ENCODE peak calls at places on chromosomes 6 and 20, in five cellular contexts. One of them, this sample, is unnamed. For H3K36me3, the result is how much of the 10 kb centered on the place peaks cover.

GRCh38 chr6:106163446-106163965 is 77.4 kb downstream of the PRDM1 start:
- DNase-seq in NT2/D1: no peak
- DNase-seq in SK-N-MC: no peak
- DNase-seq in GM23248: peak
- DNase-seq in fibroblast of lung: peak
- DNase-seq in this sample: no peak

GRCh38 chr20:58162976-58163375 is 65.5 kb downstream of the ANKRD60 start:
- DNase-seq in fibroblast of lung: no peak
- DNase-seq in GM23248: no peak
- DNase-seq in NT2/D1: no peak
- DNase-seq in SK-N-MC: no peak
- DNase-seq in this sample: no peak

GRCh38 chr6:128327890-128328289 is 192.5 kb downstream of the PTPRK start:
- DNase-seq in SK-N-MC: no peak
- DNase-seq in GM23248: peak
- DNase-seq in NT2/D1: peak
- DNase-seq in fibroblast of lung: peak
- DNase-seq in this sample: no peak

GRCh38 chr6:118709859-118710350 is 58.5 kb upstream of the CEP85L start:
- DNase-seq in SK-N-MC: peak
- DNase-seq in fibroblast of lung: no peak
- DNase-seq in NT2/D1: no peak
- DNase-seq in GM23248: peak
- DNase-seq in this sample: no peak

GRCh38 chr20:59770270-59770669 is 163.2 kb downstream of the SYCP2 start:
- DNase-seq in GM23248: no peak
- DNase-seq in NT2/D1: no peak
- DNase-seq in fibroblast of lung: no peak
- DNase-seq in SK-N-MC: no peak
- DNase-seq in this sample: no peak

GRCh38 chr6:946546-946945 is 253.6 kb upstream of the EXOC2 start:
- DNase-seq in fibroblast of lung: peak
- DNase-seq in SK-N-MC: no peak
- DNase-seq in GM23248: peak
- DNase-seq in NT2/D1: no peak
- DNase-seq in this sample: no peak

GRCh38 chr6:165986647-165987482 is 180.8 kb downstream of the TBXT start:
- DNase-seq in NT2/D1: no peak
- DNase-seq in fibroblast of lung: peak
- DNase-seq in GM23248: peak
- DNase-seq in SK-N-MC: no peak
- DNase-seq in this sample: no peak

GRCh38 chr6:166633732-166634535 is 6.9 kb upstream of the RPS6KA2 start:
- DNase-seq in NT2/D1: no peak
- DNase-seq in fibroblast of lung: peak
- DNase-seq in GM23248: peak
- DNase-seq in SK-N-MC: no peak
- DNase-seq in this sample: no peak

GRCh38 chr6:159249150-159249549 is 80.0 kb downstream of the FNDC1 start:
- DNase-seq in SK-N-MC: no peak
- DNase-seq in fibroblast of lung: no peak
- DNase-seq in NT2/D1: no peak
- DNase-seq in GM23248: peak
- DNase-seq in this sample: no peak

GRCh38 chr6:149990109-149990671 is 26.4 kb downstream of the ULBP1 start:
- DNase-seq in fibroblast of lung: no peak
- DNase-seq in GM23248: peak
- DNase-seq in NT2/D1: no peak
- DNase-seq in SK-N-MC: no peak
- DNase-seq in this sample: no peak

GRCh38 chr20:56400001-56400640 is 7.7 kb downstream of the CSTF1 start:
- DNase-seq in NT2/D1: peak
- DNase-seq in fibroblast of lung: peak
- DNase-seq in GM23248: peak
- DNase-seq in SK-N-MC: peak
- DNase-seq in this sample: no peak

GRCh38 chr20:9886227-9886626 is 47.4 kb upstream of the PAK5 start:
- DNase-seq in NT2/D1: no peak
- DNase-seq in GM23248: peak
- DNase-seq in SK-N-MC: no peak
- DNase-seq in fibroblast of lung: peak
- DNase-seq in this sample: no peak

GRCh38 chr20:25063981-25064380 is 6.0 kb upstream of the ACSS1 start:
- DNase-seq in NT2/D1: no peak
- DNase-seq in GM23248: no peak
- DNase-seq in fibroblast of lung: no peak
- DNase-seq in SK-N-MC: no peak
- DNase-seq in this sample: no peak

GRCh38 chr6:55825402-55826051 is 49.9 kb downstream of the BMP5 start:
- DNase-seq in fibroblast of lung: peak
- DNase-seq in SK-N-MC: no peak
- DNase-seq in NT2/D1: no peak
- DNase-seq in GM23248: peak
- DNase-seq in this sample: peak

GRCh38 chr6:86913795-86914194 is 23.5 kb upstream of the HTR1E start:
- DNase-seq in SK-N-MC: no peak
- DNase-seq in GM23248: no peak
- DNase-seq in NT2/D1: no peak
- DNase-seq in fibroblast of lung: no peak
- DNase-seq in this sample: no peak

GRCh38 chr6:71394001-71394432 is 105.4 kb downstream of the OGFRL1 start:
- DNase-seq in NT2/D1: no peak
- DNase-seq in GM23248: peak
- DNase-seq in fibroblast of lung: peak
- DNase-seq in SK-N-MC: no peak
- DNase-seq in this sample: no peak

GRCh38 chr20:19993937-19994667 is 23.1 kb upstream of the NAA20 start:
- DNase-seq in NT2/D1: no peak
- DNase-seq in GM23248: peak
- DNase-seq in SK-N-MC: no peak
- DNase-seq in fibroblast of lung: peak
- DNase-seq in this sample: peak

DNA sequence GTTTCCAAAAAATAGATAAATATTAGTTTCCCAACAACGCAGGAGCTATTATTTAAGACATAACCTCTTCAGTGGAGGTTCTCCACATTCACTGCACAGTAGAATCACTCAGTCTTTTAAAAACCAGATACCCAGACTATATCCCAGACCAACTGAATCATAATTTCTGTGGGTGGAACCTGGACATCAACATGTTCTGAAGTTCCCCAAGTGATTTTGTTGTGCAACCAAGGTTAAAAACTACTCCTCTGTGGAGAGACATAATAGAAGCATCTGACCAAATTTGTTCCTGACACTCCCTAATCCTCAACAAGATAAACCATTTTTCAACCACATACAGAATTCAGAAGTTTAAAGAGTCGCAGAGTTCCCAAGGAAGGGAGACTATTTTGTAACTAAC is 42.3 kb downstream of the STK38 start:
- DNase-seq in SK-N-MC: no peak
- DNase-seq in fibroblast of lung: no peak
- DNase-seq in NT2/D1: no peak
- DNase-seq in GM23248: peak
- DNase-seq in this sample: no peak
- H3K36me3 ChIP-seq in SK-N-MC: under half
- H3K36me3 ChIP-seq in fibroblast of lung: under half
- H3K36me3 ChIP-seq in NT2/D1: half or more
- H3K36me3 ChIP-seq in GM23248: under half
- H3K36me3 ChIP-seq in this sample: under half

GRCh38 chr20:37185681-37186080 is 6.3 kb upstream of the MROH8 start:
- DNase-seq in NT2/D1: no peak
- DNase-seq in SK-N-MC: no peak
- DNase-seq in fibroblast of lung: no peak
- DNase-seq in GM23248: no peak
- DNase-seq in this sample: no peak

GRCh38 chr20:37178839-37179670 is at the start of the genes MROH8 and RPN2:
- DNase-seq in NT2/D1: peak
- DNase-seq in SK-N-MC: peak
- DNase-seq in GM23248: peak
- DNase-seq in fibroblast of lung: peak
- DNase-seq in this sample: peak

DNA sequence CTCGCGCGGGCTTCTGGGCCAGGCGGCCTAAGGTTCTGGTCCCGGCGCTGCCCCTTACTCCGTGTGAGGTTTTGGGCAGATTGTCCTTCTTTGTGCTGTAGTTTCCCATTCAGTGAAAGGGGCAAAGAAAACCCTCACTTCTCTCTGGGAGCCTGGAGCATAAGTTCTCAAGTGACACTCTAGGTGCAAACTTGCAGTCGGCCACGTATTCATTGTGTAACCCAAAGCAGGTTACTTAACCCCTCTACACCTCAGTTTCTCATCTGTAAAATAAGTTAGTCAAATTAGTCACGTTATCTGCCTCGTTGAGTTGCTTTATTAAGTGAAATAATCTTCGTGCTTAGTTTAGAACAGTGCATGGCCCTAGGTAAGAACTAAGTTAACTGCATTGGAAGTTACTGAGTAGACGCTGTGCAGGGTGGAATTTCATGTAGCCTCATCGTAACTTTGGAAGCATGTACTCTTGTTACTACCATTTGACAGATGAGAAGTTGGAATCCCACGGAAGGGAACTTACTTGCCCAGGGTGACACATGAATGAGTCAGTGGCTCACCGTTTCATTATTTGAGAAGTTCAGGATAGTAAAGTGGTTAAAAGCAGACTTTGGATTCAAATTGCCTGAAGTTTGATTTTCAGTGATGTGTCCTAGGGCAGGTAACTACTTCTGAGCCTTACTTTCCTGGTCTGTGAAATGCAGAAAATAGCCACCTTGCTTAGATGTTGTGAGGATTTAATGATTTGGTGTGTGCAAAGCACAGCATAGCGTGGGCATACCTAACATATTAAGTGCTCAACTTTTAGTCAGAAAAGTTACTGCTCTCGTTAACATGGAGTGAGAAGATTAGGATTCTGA is 550 bp upstream of the MROH8 start:
- DNase-seq in NT2/D1: peak
- DNase-seq in fibroblast of lung: peak
- DNase-seq in GM23248: peak
- DNase-seq in SK-N-MC: no peak
- DNase-seq in this sample: peak
- H3K9ac ChIP-seq in NT2/D1: peak
- H3K9ac ChIP-seq in fibroblast of lung: peak
- H3K9ac ChIP-seq in GM23248: peak
- H3K9ac ChIP-seq in SK-N-MC: peak
- H3K9ac ChIP-seq in this sample: peak

GRCh38 chr20:41468994-41469600 is 102.5 kb upstream of the EMILIN3 start:
- DNase-seq in NT2/D1: no peak
- DNase-seq in SK-N-MC: no peak
- DNase-seq in GM23248: no peak
- DNase-seq in fibroblast of lung: no peak
- DNase-seq in this sample: no peak

GRCh38 chr20:41467690-41468089 is 101.1 kb upstream of the EMILIN3 start:
- DNase-seq in GM23248: no peak
- DNase-seq in SK-N-MC: no peak
- DNase-seq in NT2/D1: no peak
- DNase-seq in fibroblast of lung: no peak
- DNase-seq in this sample: no peak

GRCh38 chr20:41470362-41471095 is 103.9 kb upstream of the EMILIN3 start:
- DNase-seq in GM23248: no peak
- DNase-seq in NT2/D1: no peak
- DNase-seq in SK-N-MC: no peak
- DNase-seq in fibroblast of lung: no peak
- DNase-seq in this sample: no peak

GRCh38 chr20:41466836-41467619 is 100.4 kb upstream of the EMILIN3 start:
- DNase-seq in SK-N-MC: no peak
- DNase-seq in fibroblast of lung: no peak
- DNase-seq in NT2/D1: no peak
- DNase-seq in GM23248: no peak
- DNase-seq in this sample: no peak

DNA sequence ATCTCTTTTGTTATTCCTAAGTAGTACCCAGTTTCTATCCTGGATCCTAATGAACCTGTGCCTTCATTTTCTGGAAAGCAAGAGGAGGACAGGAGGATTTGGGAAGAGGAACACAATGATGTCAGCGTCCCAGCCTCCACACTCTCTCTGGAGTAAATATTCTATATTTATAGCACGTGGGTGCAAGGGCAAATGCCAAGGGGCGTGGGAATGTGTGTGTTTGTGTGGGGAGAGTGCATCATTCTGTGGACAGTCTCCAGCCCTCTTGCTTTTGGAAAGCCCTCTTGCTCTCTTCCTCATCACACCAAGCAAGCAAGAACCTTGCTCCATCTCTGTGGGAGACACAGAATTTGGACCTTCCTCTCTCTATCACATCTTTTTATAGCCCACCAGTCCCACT is 103.2 kb upstream of the EMILIN3 start:
- DNase-seq in fibroblast of lung: peak
- DNase-seq in SK-N-MC: no peak
- DNase-seq in GM23248: peak
- DNase-seq in NT2/D1: no peak
- DNase-seq in this sample: no peak
- H3K36me3 ChIP-seq in fibroblast of lung: under half
- H3K36me3 ChIP-seq in SK-N-MC: under half
- H3K36me3 ChIP-seq in GM23248: under half
- H3K36me3 ChIP-seq in NT2/D1: under half
- H3K36me3 ChIP-seq in this sample: under half

GRCh38 chr20:53575481-53576194 is 18.0 kb downstream of the ZNF217 start:
- DNase-seq in fibroblast of lung: no peak
- DNase-seq in GM23248: no peak
- DNase-seq in SK-N-MC: no peak
- DNase-seq in NT2/D1: no peak
- DNase-seq in this sample: no peak

GRCh38 chr20:53574819-53575218 is 18.8 kb downstream of the ZNF217 start:
- DNase-seq in NT2/D1: no peak
- DNase-seq in fibroblast of lung: no peak
- DNase-seq in SK-N-MC: no peak
- DNase-seq in GM23248: peak
- DNase-seq in this sample: no peak

GRCh38 chr20:53576195-53576580 is 17.5 kb downstream of the ZNF217 start:
- DNase-seq in fibroblast of lung: no peak
- DNase-seq in SK-N-MC: no peak
- DNase-seq in GM23248: no peak
- DNase-seq in NT2/D1: no peak
- DNase-seq in this sample: no peak

GRCh38 chr20:53578492-53579222 is 15.0 kb downstream of the ZNF217 start:
- DNase-seq in GM23248: peak
- DNase-seq in NT2/D1: peak
- DNase-seq in SK-N-MC: peak
- DNase-seq in fibroblast of lung: peak
- DNase-seq in this sample: no peak

DNA sequence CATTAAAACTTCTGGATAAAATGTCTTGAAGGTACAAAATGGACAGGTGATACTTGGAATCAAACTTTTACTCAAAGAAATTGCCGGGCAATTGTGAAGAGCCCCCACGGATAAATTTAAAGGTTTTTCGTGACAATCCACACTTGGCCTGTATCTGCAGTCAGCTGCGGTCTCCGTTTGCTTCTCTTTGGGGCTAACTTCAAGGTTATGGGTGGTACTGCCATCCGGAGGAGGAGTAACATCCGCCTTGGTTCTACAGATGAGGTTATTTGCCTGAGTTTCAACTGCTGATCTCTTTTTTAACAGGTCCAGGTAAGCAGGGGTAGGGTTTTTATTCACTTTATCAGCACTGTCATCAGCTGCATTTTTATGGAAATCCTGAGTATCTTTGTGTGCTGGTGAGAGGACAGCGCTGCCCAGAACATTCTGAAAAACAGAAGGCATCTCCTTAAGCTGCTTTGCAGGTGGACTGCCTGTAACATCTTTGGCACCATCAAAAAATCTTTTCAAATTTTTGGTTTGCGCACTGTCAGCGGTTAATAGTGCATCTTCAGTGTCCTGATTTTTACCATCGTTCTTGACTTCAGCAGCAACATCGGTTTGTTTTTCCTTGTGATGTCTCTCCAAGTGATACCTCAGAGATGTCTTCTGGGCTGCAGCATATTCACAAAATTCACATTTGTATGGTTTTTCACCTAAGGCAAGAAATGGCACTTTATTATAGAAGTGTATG is 16.9 kb downstream of the ZNF217 start:
- DNase-seq in SK-N-MC: no peak
- DNase-seq in GM23248: no peak
- DNase-seq in NT2/D1: no peak
- DNase-seq in fibroblast of lung: no peak
- DNase-seq in this sample: no peak
- H3K9ac ChIP-seq in SK-N-MC: no peak
- H3K9ac ChIP-seq in GM23248: peak
- H3K9ac ChIP-seq in NT2/D1: no peak
- H3K9ac ChIP-seq in fibroblast of lung: no peak
- H3K9ac ChIP-seq in this sample: no peak